ENCODE peak calls at places on chromosomes 5 and 9, in five cellular contexts. One of them, this sample, is unnamed.

GRCh38 chr5:57718155-57718554 is 235.5 kb upstream of the ACTBL2 start:
- DNase-seq in HCT116: no peak
- DNase-seq in SK-N-SH: no peak
- DNase-seq in HepG2: peak; percentile 85
- DNase-seq in H1: no peak
- DNase-seq in this sample: no peak

GRCh38 chr5:25330721-25331120 is 685.9 kb upstream of the CDH10 start:
- DNase-seq in HCT116: no peak
- DNase-seq in SK-N-SH: no peak
- DNase-seq in HepG2: no peak
- DNase-seq in H1: no peak
- DNase-seq in this sample: no peak

GRCh38 chr5:143074414-143074996 is 304.3 kb downstream of the ARHGAP26 start:
- DNase-seq in HCT116: no peak
- DNase-seq in SK-N-SH: no peak
- DNase-seq in HepG2: no peak
- DNase-seq in H1: no peak
- DNase-seq in this sample: peak; percentile 50

GRCh38 chr9:13437898-13438297 is 158.4 kb upstream of the MPDZ start:
- DNase-seq in HCT116: no peak
- DNase-seq in SK-N-SH: no peak
- DNase-seq in HepG2: no peak
- DNase-seq in H1: no peak
- DNase-seq in this sample: no peak

GRCh38 chr5:43947870-43948269 is 344.9 kb downstream of the NNT start:
- DNase-seq in HCT116: no peak
- DNase-seq in SK-N-SH: no peak
- DNase-seq in HepG2: no peak
- DNase-seq in H1: no peak
- DNase-seq in this sample: no peak

GRCh38 chr5:115435776-115436712 is 108.5 kb downstream of the FEM1C start:
- DNase-seq in HCT116: no peak
- DNase-seq in SK-N-SH: no peak
- DNase-seq in HepG2: no peak
- DNase-seq in H1: no peak
- DNase-seq in this sample: no peak

GRCh38 chr5:179317411-179318192 is 27.7 kb downstream of the ADAMTS2 start:
- DNase-seq in HCT116: no peak
- DNase-seq in SK-N-SH: no peak
- DNase-seq in HepG2: no peak
- DNase-seq in H1: no peak
- DNase-seq in this sample: no peak

GRCh38 chr5:44332360-44332971 is 56.8 kb downstream of the FGF10 start:
- DNase-seq in HCT116: peak; percentile 39
- DNase-seq in SK-N-SH: peak; percentile 8
- DNase-seq in HepG2: peak; percentile 17
- DNase-seq in H1: no peak
- DNase-seq in this sample: peak; percentile 69

GRCh38 chr9:107214915-107215314 is 68.2 kb upstream of the RAD23B start:
- DNase-seq in HCT116: no peak
- DNase-seq in SK-N-SH: no peak
- DNase-seq in HepG2: no peak
- DNase-seq in H1: no peak
- DNase-seq in this sample: no peak

GRCh38 chr9:83166369-83166768 is 103.4 kb upstream of the RASEF start:
- DNase-seq in HCT116: no peak
- DNase-seq in SK-N-SH: no peak
- DNase-seq in HepG2: peak; percentile 6
- DNase-seq in H1: no peak
- DNase-seq in this sample: peak; percentile 63

GRCh38 chr9:121464968-121465367 is 34.7 kb downstream of the GGTA1 start:
- DNase-seq in HCT116: no peak
- DNase-seq in SK-N-SH: no peak
- DNase-seq in HepG2: no peak
- DNase-seq in H1: no peak
- DNase-seq in this sample: peak; percentile 25

GRCh38 chr5:127870914-127871313 is 167.7 kb downstream of the CCDC192 start:
- DNase-seq in HCT116: no peak
- DNase-seq in SK-N-SH: no peak
- DNase-seq in HepG2: no peak
- DNase-seq in H1: no peak
- DNase-seq in this sample: no peak

DNA sequence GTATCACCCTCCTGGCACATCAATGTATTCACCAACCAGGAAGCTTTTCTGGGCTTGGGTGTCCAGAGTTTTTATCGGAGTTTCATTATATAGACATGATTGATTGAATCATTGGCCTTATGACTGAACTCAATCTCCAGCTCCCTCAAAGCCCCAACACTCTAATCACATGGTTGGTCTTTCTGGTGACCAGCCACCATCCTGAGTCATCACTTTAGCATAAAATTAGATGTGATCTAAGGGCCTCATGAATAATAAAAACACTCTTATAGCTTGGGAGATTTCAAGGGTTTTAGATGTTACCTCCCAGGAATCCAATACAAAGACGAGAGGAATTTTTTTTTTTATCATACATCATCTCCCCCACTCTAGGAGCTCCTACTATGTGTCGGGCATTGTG is 7.7 kb upstream of the PBX3 start:
- DNase-seq in HCT116: no peak
- DNase-seq in SK-N-SH: no peak
- DNase-seq in HepG2: no peak
- DNase-seq in H1: no peak
- DNase-seq in this sample: no peak
- TF ChIP-seq JUND in HCT116: no peak
- TF ChIP-seq JUND in SK-N-SH: no peak
- TF ChIP-seq JUND in HepG2: no peak
- TF ChIP-seq JUND in H1: no peak
- TF ChIP-seq JUND in this sample: no peak

DNA sequence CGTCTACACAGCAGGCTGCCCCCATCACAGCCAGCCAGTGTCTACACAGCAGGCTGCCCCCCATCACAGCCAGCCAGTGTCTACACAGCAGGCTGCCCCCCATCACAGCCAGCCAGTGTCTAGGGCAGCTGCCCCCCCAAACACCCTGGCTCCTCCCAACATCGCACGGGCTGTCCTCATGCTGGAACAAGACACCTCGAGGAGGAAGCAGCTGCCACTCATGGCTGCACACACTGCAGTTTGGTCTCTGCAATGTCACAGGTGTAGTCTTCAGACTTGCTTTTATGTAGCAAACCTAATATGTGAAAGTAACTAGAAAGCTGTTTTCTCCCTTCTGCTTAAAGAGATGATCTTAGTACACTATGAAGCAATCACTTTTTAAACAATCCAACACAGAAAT is 9.7 kb downstream of the LRRC14B start:
- DNase-seq in HCT116: no peak
- DNase-seq in SK-N-SH: no peak
- DNase-seq in HepG2: no peak
- DNase-seq in H1: no peak
- DNase-seq in this sample: no peak
- TF ChIP-seq JUND in HCT116: no peak
- TF ChIP-seq JUND in SK-N-SH: no peak
- TF ChIP-seq JUND in HepG2: no peak
- TF ChIP-seq JUND in H1: no peak
- TF ChIP-seq JUND in this sample: no peak

DNA sequence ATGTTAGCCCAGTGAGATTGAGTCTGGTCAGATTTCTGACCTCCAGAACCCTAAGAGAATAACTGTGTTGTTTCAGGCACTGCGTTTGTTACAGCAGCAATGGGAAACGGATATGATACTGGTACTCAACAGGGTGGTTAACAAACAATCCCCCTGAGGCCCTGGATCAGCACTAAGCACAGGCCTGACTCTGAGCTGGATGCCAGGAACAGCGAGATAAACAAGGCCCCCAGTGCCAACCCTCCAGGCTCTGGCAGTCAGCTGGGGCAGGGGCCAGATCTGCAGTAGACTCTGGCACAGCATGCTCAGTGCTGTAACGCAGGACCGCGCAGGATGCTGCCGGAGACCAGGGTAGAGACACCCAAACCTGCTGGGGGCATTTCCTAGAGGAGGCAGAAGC is 22.1 kb downstream of the CPLX2 start:
- DNase-seq in HCT116: no peak
- DNase-seq in SK-N-SH: peak; percentile 83
- DNase-seq in HepG2: no peak
- DNase-seq in H1: no peak
- DNase-seq in this sample: no peak
- TF ChIP-seq JUND in HCT116: no peak
- TF ChIP-seq JUND in SK-N-SH: no peak
- TF ChIP-seq JUND in HepG2: no peak
- TF ChIP-seq JUND in H1: no peak
- TF ChIP-seq JUND in this sample: no peak

DNA sequence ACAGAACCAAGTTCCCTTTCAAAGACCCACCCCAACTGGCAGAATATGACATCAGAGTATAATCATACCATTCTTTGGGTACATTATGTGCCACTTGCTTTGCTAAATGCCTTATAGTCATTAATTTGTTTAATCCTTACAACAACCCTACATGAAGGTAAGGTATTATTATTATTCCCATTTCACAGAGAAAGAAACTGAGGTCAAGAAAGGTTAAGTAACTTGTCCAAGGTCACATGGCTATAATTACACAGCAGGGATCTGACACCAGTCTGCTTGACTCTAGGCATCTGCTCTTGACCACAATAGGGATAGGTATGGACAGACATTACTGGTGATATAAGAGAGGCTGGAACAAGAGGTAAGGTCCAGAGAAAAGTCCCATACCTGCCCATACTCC is 1.2 kb downstream of the FCHSD1 start:
- DNase-seq in HCT116: no peak
- DNase-seq in SK-N-SH: no peak
- DNase-seq in HepG2: no peak
- DNase-seq in H1: no peak
- DNase-seq in this sample: no peak
- TF ChIP-seq JUND in HCT116: no peak
- TF ChIP-seq JUND in SK-N-SH: no peak
- TF ChIP-seq JUND in HepG2: no peak
- TF ChIP-seq JUND in H1: no peak
- TF ChIP-seq JUND in this sample: no peak

DNA sequence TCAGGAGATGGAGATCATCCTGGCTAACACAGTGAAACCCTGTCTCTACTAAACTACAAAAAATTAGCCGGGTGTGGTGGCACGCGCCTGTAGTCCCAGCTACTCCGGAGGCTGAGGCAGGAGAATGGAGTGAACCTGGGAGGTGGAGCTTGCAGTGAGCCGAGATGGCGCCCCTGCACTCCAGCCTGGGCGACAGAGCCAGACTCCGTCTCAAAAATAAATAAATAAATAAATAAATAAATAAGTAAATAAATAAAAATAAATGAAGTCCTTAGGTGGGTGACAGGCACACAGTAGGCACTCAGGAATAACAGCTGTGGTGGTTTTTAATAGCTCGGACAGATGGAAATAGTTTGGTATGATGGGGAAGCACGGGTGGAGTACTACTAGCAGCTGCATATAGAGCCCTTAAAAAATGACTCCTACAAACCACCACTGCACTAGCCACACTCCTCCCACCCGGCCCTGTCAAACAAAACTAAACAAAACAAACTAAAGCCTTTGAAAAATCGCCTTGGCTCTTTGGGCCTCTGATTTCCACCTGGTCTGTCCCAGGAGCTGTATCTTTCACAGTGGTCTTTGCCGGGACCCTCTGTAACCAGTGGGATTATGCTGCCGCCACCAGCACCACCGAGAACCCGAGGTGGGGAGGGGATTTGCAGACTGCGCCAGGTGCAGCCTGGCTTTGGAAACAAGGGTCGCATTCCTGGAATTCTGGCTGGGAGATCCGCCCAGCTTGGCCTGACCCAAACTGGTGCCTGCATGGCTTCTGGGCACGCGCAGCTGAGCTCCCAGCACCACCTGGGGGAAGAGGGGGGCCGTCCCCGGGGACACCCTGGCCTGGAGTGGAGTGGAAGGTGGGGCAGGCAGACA is 5.1 kb upstream of the WDR5 start:
- DNase-seq in HCT116: no peak
- DNase-seq in SK-N-SH: no peak
- DNase-seq in HepG2: peak; percentile 35
- DNase-seq in H1: peak; percentile 62
- DNase-seq in this sample: peak; percentile 96
- TF ChIP-seq JUND in HCT116: no peak
- TF ChIP-seq JUND in SK-N-SH: no peak
- TF ChIP-seq JUND in HepG2: no peak
- TF ChIP-seq JUND in H1: no peak
- TF ChIP-seq JUND in this sample: no peak

DNA sequence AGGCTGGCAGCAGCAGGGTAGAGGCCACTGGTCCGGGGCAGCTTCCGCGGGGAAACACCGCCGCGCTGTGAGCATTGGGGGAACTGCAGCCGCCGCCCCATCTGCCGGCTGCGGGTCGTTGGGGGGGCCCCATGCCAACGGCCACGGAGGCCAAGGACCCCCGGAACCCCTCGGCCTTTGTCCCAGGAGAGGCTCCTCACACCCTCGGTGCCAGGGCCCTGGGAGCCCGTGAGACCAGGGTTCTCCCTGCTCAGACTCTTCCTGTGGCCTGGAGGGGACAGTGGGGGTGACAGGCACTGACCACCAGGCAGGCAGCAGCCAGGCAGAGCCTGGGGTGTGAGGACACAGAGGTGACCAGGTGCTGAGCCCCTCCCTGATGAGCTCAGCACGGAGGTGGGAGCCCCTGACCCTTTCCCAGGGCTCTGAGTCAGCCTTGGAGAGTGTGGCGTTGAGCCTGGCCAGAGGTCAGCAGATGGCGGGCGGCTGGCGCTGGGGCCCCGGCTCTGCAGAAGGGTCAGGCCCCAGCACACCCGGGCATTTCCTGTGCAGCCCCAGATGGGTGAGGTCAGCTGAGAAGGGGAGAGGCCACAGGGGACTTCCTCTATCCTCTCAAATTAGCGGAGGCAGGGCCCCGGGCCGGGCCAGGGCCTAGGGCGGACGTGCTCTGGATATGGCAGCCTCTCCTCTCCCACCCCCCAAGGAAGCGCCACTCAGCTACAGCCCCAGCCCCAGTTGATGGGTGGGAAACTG is 17.9 kb upstream of the EGFL7 start:
- DNase-seq in HCT116: peak; percentile 42
- DNase-seq in SK-N-SH: peak; percentile 70
- DNase-seq in HepG2: peak; percentile 31
- DNase-seq in H1: no peak
- DNase-seq in this sample: peak; percentile 96
- TF ChIP-seq JUND in HCT116: no peak
- TF ChIP-seq JUND in SK-N-SH: no peak
- TF ChIP-seq JUND in HepG2: no peak
- TF ChIP-seq JUND in H1: no peak
- TF ChIP-seq JUND in this sample: no peak

This sample was measured in T47D.